ENCODE peak calls at places on chromosomes 5 and 9, in five cellular contexts. A, X, V, D and Z are unnamed samples.

GRCh38 chr5:175693746-175694145 is 35.9 kb downstream of the HRH2 start:
- DNase-seq in D (no peak), A (no peak), X (no peak), V (no peak), Z (no peak)

GRCh38 chr9:135476981-135477380 is 2.6 kb upstream of the PPP1R26 start:
- DNase-seq in X (no peak), A (peak), V (no peak), D (no peak), Z (no peak)

GRCh38 chr5:163252951-163253350 is 184.4 kb upstream of the CCNG1 start:
- DNase-seq in X (no peak), V (no peak), D (no peak), A (no peak), Z (no peak)

GRCh38 chr5:16889972-16890519 is 46.0 kb downstream of the MYO10 start:
- DNase-seq in X (no peak), V (peak), D (peak), A (no peak), Z (no peak)

GRCh38 chr5:169584998-169585451 is 1.5 kb downstream of the SPDL1 start:
- DNase-seq in X (no peak), D (no peak), A (no peak), V (no peak), Z (no peak)

GRCh38 chr5:58477760-58478159 is 13.5 kb upstream of the GAPT start:
- DNase-seq in V (no peak), A (no peak), D (no peak), X (no peak), Z (no peak)

GRCh38 chr5:124744170-124744911 is 2.1 kb downstream of the ZNF608 start:
- DNase-seq in D (no peak), X (peak), A (no peak), V (peak), Z (no peak)

GRCh38 chr9:82331091-82331490 is 342.5 kb downstream of the SPATA31D1 start:
- DNase-seq in A (no peak), X (no peak), V (no peak), D (no peak), Z (no peak)

GRCh38 chr5:132334812-132335211 is 34.7 kb upstream of the SLC22A5 start:
- DNase-seq in X (no peak), A (no peak), V (peak), D (no peak), Z (no peak)

GRCh38 chr9:2411459-2412215 is 209.9 kb upstream of the VLDLR start:
- DNase-seq in A (peak), V (no peak), D (peak), X (no peak), Z (no peak)

GRCh38 chr9:105531530-105531929 is 26.4 kb upstream of the FKTN start:
- DNase-seq in X (no peak), A (no peak), V (no peak), D (no peak), Z (no peak)

GRCh38 chr9:135703726-135704125 is 1.7 kb downstream of the KCNT1 start:
- DNase-seq in A (peak), D (no peak), V (no peak), X (no peak), Z (no peak)

GRCh38 chr5:153907170-153907775 is 131.4 kb downstream of the FAM114A2 start:
- DNase-seq in V (no peak), X (no peak), A (no peak), D (no peak), Z (no peak)

GRCh38 chr5:67156976-67157583 is 39.5 kb downstream of the CD180 start:
- DNase-seq in X (peak), D (peak), A (no peak), V (peak), Z (peak)

GRCh38 chr5:133295520-133295919 is 243.7 kb downstream of the HSPA4 start:
- DNase-seq in A (no peak), V (no peak), D (peak), X (no peak), Z (no peak)

GRCh38 chr9:91837982-91838731 is 111.9 kb downstream of the ROR2 start:
- DNase-seq in D (no peak), A (peak), V (peak), X (no peak), Z (no peak)

GRCh38 chr5:180116077-180116375 is 44.5 kb upstream of the RNF130 start:
- DNase-seq in D (no peak), V (no peak), X (no peak), A (peak), Z (no peak)

GRCh38 chr5:171672556-171672955 is 113.1 kb upstream of the SMIM23 start:
- DNase-seq in V (no peak), A (no peak), D (no peak), X (no peak), Z (no peak)

GRCh38 chr5:91293131-91293530 is 90.0 kb downstream of the ARRDC3 start:
- DNase-seq in V (no peak), A (no peak), D (peak), X (peak), Z (no peak)

GRCh38 chr5:33468811-33469435 is 28.2 kb downstream of the TARS1 start:
- DNase-seq in V (peak), X (no peak), A (peak), D (no peak), Z (no peak)

GRCh38 chr5:135458356-135458755 is 6.2 kb upstream of the TIFAB start:
- DNase-seq in D (no peak), A (no peak), V (no peak), X (no peak), Z (no peak)

GRCh38 chr9:137000177-137000930 is 4.0 kb upstream of the CLIC3 start:
- DNase-seq in A (peak), V (peak), X (peak), D (peak), Z (no peak)

GRCh38 chr5:32346869-32347268 is 34.1 kb upstream of the MTMR12 start:
- DNase-seq in V (no peak), D (no peak), X (no peak), A (no peak), Z (no peak)

DNA sequence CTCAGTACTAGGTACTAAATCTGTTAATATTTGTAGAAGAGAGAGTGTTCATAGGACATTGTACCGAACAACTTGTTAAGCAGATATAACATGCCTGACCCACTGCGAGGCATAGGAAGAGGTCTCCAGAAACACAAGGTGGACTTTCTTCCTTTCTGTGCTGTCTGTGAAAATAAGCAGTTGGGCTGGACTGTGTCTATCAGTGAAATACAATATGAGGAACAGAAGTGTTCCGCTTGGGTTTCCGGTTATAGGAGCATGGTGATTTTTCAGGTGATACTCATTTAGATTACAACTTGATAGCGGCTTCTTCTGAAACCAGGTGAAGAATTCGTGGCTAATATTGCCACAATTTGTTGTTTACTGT is 60.9 kb upstream of the TLR4 start:
- DNase-seq in X (no peak), A (peak), V (no peak), D (no peak), Z (no peak)
- H3K4me3 ChIP-seq in X (no peak), A (no peak), V (no peak), D (no peak), Z (peak)

GRCh38 chr5:1948663-1949191 is 66.0 kb upstream of the IRX4 start:
- DNase-seq in X (no peak), V (peak), D (no peak), A (no peak), Z (no peak)

GRCh38 chr5:1949253-1949652 is 66.5 kb upstream of the IRX4 start:
- DNase-seq in D (no peak), A (no peak), V (no peak), X (no peak), Z (no peak)

GRCh38 chr5:1950708-1951103 is 68.0 kb upstream of the IRX4 start:
- DNase-seq in D (no peak), A (peak), V (no peak), X (no peak), Z (no peak)

GRCh38 chr5:1951165-1951816 is 68.6 kb upstream of the IRX4 start:
- DNase-seq in A (peak), D (no peak), X (no peak), V (no peak), Z (no peak)

DNA sequence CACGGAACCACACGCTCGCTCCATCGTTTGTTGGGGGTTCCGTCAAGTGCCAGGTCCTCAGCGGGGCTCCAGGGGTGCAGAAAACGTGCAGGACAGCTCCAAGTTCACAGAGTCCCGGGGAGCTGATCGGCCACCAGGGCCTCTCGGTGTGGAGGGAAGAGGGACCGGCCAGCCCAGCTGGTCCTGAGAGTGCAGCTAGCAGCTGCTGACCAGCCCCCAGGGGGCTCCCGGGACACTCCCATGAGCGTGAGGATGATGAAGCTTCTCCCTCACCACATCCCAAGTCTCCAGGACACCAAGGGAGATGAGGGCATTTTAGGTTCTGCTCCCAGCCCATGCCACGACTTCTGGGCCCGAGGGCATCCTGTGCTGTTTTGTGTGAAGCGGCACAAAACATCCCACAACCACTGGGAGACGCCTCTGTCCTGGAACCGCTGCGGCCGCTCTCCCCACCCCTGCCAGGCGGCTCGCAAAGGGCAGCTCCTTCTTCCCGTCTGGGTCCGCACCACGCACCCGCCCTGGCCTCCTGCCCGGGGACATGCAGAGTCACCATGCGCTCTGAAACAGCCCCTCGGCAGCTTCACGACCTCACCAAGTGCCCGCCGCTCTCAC is 67.5 kb upstream of the IRX4 start:
- DNase-seq in D (no peak), X (no peak), A (peak), V (no peak), Z (no peak)
- H3K4me3 ChIP-seq in D (no peak), X (no peak), A (no peak), V (no peak), Z (no peak)

DNA sequence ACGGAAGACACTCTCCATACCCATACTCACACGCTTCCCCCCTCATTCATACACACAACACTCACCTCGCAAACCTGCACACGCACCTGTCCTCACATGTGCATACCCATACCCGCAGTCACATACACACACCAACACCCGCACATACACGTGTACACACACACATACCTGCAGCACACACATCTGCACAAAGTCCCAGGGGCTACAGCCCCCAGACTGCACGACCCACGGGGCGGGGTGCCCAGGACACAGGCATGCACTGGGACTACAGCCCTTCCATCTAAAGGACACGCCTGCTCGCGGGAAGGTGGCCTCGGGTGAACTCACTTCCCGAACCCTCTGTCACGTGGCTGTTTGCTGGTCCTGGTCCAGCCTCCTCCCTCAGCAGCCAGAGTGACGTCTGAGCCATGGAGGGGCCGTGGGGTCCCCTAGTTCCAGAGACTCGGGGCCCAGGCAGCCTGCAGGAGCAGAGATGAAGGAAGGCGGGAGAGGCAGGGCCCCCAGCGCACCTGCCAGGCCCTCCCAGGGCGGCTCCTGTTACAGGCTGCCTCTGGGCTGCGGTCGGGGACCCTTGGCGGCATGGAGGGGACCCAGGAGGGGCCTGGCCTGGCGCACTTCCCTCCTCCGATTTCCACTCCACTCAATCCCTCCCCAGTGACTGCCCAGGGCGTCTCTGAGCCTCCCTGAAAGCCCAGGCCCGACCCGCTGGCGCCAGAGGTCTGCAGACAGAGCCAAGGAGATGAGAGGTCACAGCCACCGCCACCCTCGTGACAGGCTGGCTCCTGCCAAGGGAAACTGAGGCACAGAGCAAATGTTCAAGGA is 8.1 kb downstream of the SLC12A7 start:
- DNase-seq in A (peak), X (no peak), V (no peak), D (no peak), Z (no peak)
- H3K4me3 ChIP-seq in A (no peak), X (no peak), V (no peak), D (no peak), Z (peak)

GRCh38 chr5:1444361-1445189 is 665 bp downstream of the SLC6A3 start:
- DNase-seq in V (no peak), A (peak), X (no peak), D (no peak), Z (no peak)
- H3K4me3 ChIP-seq in V (no peak), A (no peak), X (no peak), D (no peak), Z (peak)

GRCh38 chr9:13705356-13705755 is 425.9 kb upstream of the MPDZ start:
- DNase-seq in D (peak), A (no peak), X (no peak), V (peak), Z (no peak)
- H3K4me3 ChIP-seq in D (no peak), A (peak), X (no peak), V (no peak), Z (no peak)

GRCh38 chr5:68266457-68266856 is 50.9 kb downstream of the PIK3R1 start:
- DNase-seq in D (no peak), A (no peak), V (no peak), X (no peak), Z (no peak)

GRCh38 chr5:68264024-68264956 is 48.7 kb downstream of the PIK3R1 start:
- DNase-seq in D (peak), X (no peak), A (no peak), V (no peak), Z (no peak)

GRCh38 chr5:68267044-68267443 is 51.5 kb downstream of the PIK3R1 start:
- DNase-seq in V (no peak), A (no peak), D (no peak), X (no peak), Z (no peak)

GRCh38 chr5:68265822-68266395 is 50.4 kb downstream of the PIK3R1 start:
- DNase-seq in X (no peak), A (peak), D (no peak), V (no peak), Z (no peak)

GRCh38 chr5:68265347-68265746 is 49.8 kb downstream of the PIK3R1 start:
- DNase-seq in X (no peak), D (no peak), A (no peak), V (no peak), Z (no peak)
- H3K4me3 ChIP-seq in X (no peak), D (no peak), A (no peak), V (no peak), Z (no peak)

GRCh38 chr5:83549681-83550080 is 78.1 kb downstream of the VCAN start:
- DNase-seq in A (no peak), D (no peak), V (no peak), X (no peak), Z (no peak)
- H3K4me3 ChIP-seq in A (no peak), D (no peak), V (no peak), X (no peak), Z (no peak)

GRCh38 chr5:158821321-158821720 is 278.4 kb downstream of the EBF1 start:
- DNase-seq in A (no peak), D (no peak), X (peak), V (no peak), Z (no peak)

GRCh38 chr5:158819095-158819494 is 280.6 kb downstream of the EBF1 start:
- DNase-seq in X (peak), V (no peak), A (no peak), D (no peak), Z (no peak)

GRCh38 chr5:158819840-158820620 is 279.7 kb downstream of the EBF1 start:
- DNase-seq in V (peak), D (peak), X (peak), A (peak), Z (no peak)

GRCh38 chr5:158822099-158822498 is 277.6 kb downstream of the EBF1 start:
- DNase-seq in A (no peak), X (no peak), V (no peak), D (no peak), Z (no peak)

GRCh38 chr5:158820891-158821290 is 278.8 kb downstream of the EBF1 start:
- DNase-seq in A (no peak), V (no peak), X (peak), D (no peak), Z (no peak)
- H3K4me3 ChIP-seq in A (no peak), V (no peak), X (peak), D (no peak), Z (no peak)

GRCh38 chr9:107548298-107549142 is 59.0 kb upstream of the KLF4 start:
- DNase-seq in A (peak), X (peak), V (peak), D (peak), Z (no peak)
- H3K4me3 ChIP-seq in A (peak), X (no peak), V (no peak), D (peak), Z (peak)

DNA sequence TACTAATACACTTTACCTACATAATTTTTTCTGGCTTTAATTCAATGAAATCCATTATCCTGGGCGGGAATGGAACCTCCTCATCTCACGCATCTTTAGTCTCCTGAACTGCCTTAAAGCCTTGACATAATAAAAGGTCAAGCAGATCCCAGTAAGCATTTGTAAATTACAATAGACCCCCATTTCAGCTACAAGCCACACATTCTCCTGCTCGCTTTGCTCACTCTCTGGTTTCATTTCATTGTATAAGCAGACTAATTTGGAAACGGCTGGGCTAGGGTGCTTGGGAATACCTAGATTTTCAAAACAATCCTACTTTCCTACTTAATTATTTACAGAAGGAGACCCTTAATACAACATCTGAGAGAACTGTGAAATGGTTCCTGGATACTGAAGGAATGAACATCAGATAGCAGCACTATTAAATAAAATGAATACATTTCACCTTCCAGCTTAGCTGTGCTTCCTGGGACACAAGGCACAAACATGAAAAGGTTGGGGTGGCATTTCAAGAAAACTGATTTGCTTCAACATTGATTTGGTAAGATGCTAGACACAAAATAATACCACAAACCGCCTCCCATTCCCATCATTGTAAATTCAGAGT is 1.5 kb downstream of the JAKMIP2 start:
- DNase-seq in X (no peak), V (no peak), A (no peak), D (no peak), Z (no peak)
- H3K4me3 ChIP-seq in X (no peak), V (no peak), A (no peak), D (peak), Z (no peak)